ENCODE peak calls at places on chromosomes 3 and 15, in nine cellular contexts. T, R, Y, L, S, U, O, W and H are unnamed samples.

GRCh38 chr3:141546586-141546985 is 59.8 kb downstream of the RASA2 start:
- DNase-seq in S (no peak), R (no peak), T (no peak), L (no peak), W (no peak), Y (no peak), O (no peak), U (no peak), H (no peak)

GRCh38 chr3:149736180-149737100 is 15.8 kb downstream of the COMMD2 start:
- DNase-seq in O (no peak), R (no peak), L (peak), W (no peak), Y (no peak), S (no peak), T (no peak), U (no peak), H (peak)

GRCh38 chr15:59819047-59819446 is 129.9 kb upstream of the BNIP2 start:
- DNase-seq in W (no peak), T (no peak), L (no peak), R (no peak), U (no peak), Y (no peak), O (no peak), S (no peak), H (no peak)

GRCh38 chr15:99211926-99212325 is 37.5 kb downstream of the TTC23 start:
- DNase-seq in Y (no peak), L (no peak), U (no peak), S (no peak), R (no peak), O (no peak), W (no peak), T (no peak), H (no peak)

GRCh38 chr15:39056357-39056756 is 491.7 kb upstream of the RASGRP1 start:
- DNase-seq in U (no peak), W (no peak), S (no peak), L (no peak), O (no peak), R (no peak), Y (no peak), T (no peak), H (no peak)

GRCh38 chr15:73153447-73153846 is 101.2 kb downstream of the NEO1 start:
- DNase-seq in S (no peak), L (no peak), R (no peak), U (no peak), Y (no peak), O (no peak), W (no peak), T (no peak), H (no peak)

GRCh38 chr15:56672721-56673120 is 60.6 kb downstream of the ZNF280D start:
- DNase-seq in S (no peak), L (no peak), T (no peak), R (no peak), O (no peak), W (no peak), U (no peak), Y (no peak), H (no peak)

GRCh38 chr3:194500198-194500597 is 13.4 kb upstream of the ATP13A3 start:
- DNase-seq in Y (no peak), L (no peak), U (no peak), T (no peak), S (no peak), R (no peak), O (no peak), W (no peak), H (no peak)

GRCh38 chr15:78629716-78630065 is 8.9 kb upstream of the CHRNA3 start:
- DNase-seq in U (no peak), S (no peak), T (no peak), L (no peak), O (no peak), R (no peak), Y (no peak), W (no peak), H (no peak)

GRCh38 chr15:93179072-93179471 is 90.1 kb upstream of the RGMA start:
- DNase-seq in R (peak), S (no peak), O (no peak), Y (no peak), W (peak), T (peak), U (no peak), L (no peak), H (no peak)

GRCh38 chr3:162007722-162008121 is 511.1 kb downstream of the OTOL1 start:
- DNase-seq in R (no peak), U (no peak), O (no peak), Y (no peak), T (no peak), S (no peak), W (no peak), L (no peak), H (no peak)

GRCh38 chr3:149316427-149316826 is 17.0 kb downstream of the TM4SF18 start:
- DNase-seq in U (no peak), L (no peak), S (no peak), W (no peak), T (no peak), Y (no peak), O (no peak), R (no peak), H (no peak)

GRCh38 chr15:80132382-80132781 is 20.4 kb upstream of the FAH start:
- DNase-seq in W (no peak), O (no peak), U (no peak), R (no peak), S (no peak), L (no peak), Y (no peak), T (no peak), H (no peak)

GRCh38 chr3:188507244-188507720 is 353.3 kb downstream of the LPP start:
- DNase-seq in S (peak), L (no peak), W (no peak), U (no peak), O (no peak), Y (no peak), R (no peak), T (peak), H (peak)

GRCh38 chr3:45677045-45677436 is 12.2 kb upstream of the SACM1L start:
- DNase-seq in W (no peak), L (no peak), U (no peak), T (peak), Y (peak), S (peak), R (no peak), O (no peak), H (peak)

GRCh38 chr3:20669675-20670074 is 483.7 kb upstream of the SGO1 start:
- DNase-seq in U (no peak), S (no peak), W (no peak), T (no peak), L (no peak), R (no peak), O (no peak), Y (no peak), H (no peak)

GRCh38 chr3:32288819-32289218 is 50.3 kb downstream of the CMTM8 start:
- DNase-seq in U (no peak), W (no peak), Y (no peak), S (no peak), O (no peak), R (no peak), L (no peak), T (no peak), H (no peak)
- TF ChIP-seq REST in U (no peak), W (no peak), Y (no peak), S (no peak), O (no peak), R (no peak), L (no peak), T (no peak), H (no peak)

GRCh38 chr15:30675126-30675525 is 49.2 kb downstream of the ARHGAP11B start:
- DNase-seq in T (no peak), L (no peak), O (no peak), U (no peak), Y (no peak), S (no peak), W (no peak), R (no peak), H (no peak)
- TF ChIP-seq REST in T (no peak), L (no peak), O (no peak), U (no peak), Y (no peak), S (no peak), W (no peak), R (no peak), H (no peak)

DNA sequence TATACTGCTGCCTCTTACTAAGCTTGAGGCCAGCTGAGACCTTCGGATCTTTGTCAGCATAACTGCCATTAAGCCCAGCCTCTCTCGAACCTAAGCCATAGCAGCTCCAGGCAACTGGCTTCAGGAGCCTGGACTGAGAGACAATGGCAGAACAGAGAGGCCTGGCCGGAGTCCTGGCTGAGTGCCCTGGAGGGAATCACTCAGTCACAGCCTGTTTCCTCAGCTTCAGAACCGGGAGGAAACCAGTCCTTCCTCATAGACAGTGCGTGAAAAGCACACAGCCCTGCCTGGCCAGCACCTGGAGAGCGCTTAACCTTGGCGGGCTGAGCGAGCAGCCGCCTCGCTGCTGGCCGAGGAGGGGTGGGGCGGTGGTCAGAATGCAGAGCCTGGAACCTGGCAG is 21.6 kb downstream of the RNU5B-1 start:
- DNase-seq in O (no peak), S (peak), W (peak), Y (no peak), U (no peak), R (no peak), L (no peak), T (no peak), H (no peak)
- TF ChIP-seq REST in O (no peak), S (no peak), W (no peak), Y (no peak), U (no peak), R (no peak), L (no peak), T (peak), H (no peak)

GRCh38 chr3:195896361-195897080 is 11.8 kb downstream of the TNK2 start:
- DNase-seq in U (peak), Y (no peak), W (peak), L (no peak), T (no peak), O (no peak), S (peak), R (no peak), H (no peak)
- TF ChIP-seq REST in U (no peak), Y (no peak), W (peak), L (no peak), T (no peak), O (no peak), S (no peak), R (no peak), H (no peak)